ENCODE peak calls at places on chromosomes 13 and 19, in seven cellular contexts. C is neuronal stem cell, M is H9, U is mesenchymal stem cell, N is IMR-90, A is trophoblast cell, J is H1. O is an unnamed sample.

GRCh38 chr19:17966497-17967257 is at the start of gene KCNN1:
- DNase-seq in J (peak), A (no peak), U (no peak), C (no peak), N (no peak), M (no peak), O (no peak)

GRCh38 chr19:38650911-38651584 is 3.6 kb downstream of the ACTN4 start:
- DNase-seq in A (no peak), U (peak), C (no peak), M (no peak), N (peak), J (no peak), O (no peak)

GRCh38 chr19:15563325-15563794 is 51.7 kb upstream of the CYP4F8 start:
- DNase-seq in A (no peak), C (no peak), M (peak), J (no peak), N (no peak), U (no peak), O (no peak)

GRCh38 chr13:43132228-43132627 is 108.8 kb downstream of the DNAJC15 start:
- DNase-seq in A (peak), N (peak), C (peak), M (peak), U (peak), J (no peak), O (peak)

GRCh38 chr19:38004505-38005223 is 97.7 kb downstream of the SIPA1L3 start:
- DNase-seq in U (peak), J (peak), N (peak), C (peak), A (peak), M (peak), O (peak)

GRCh38 chr19:6060600-6061391 is 49.5 kb downstream of the RFX2 start:
- DNase-seq in U (no peak), N (peak), M (peak), A (peak), J (no peak), C (no peak), O (peak)

GRCh38 chr13:46615888-46616531 is 63.0 kb downstream of the LRCH1 start:
- DNase-seq in N (peak), J (no peak), M (no peak), C (no peak), U (peak), A (no peak), O (no peak)

GRCh38 chr19:28296506-28296905 is 916.4 kb downstream of the UQCRFS1 start:
- DNase-seq in C (no peak), N (no peak), U (no peak), A (no peak), M (no peak), J (no peak), O (no peak)

GRCh38 chr13:38752726-38753125 is 65.8 kb downstream of the FREM2 start:
- DNase-seq in J (no peak), U (no peak), C (no peak), A (no peak), M (no peak), N (no peak), O (no peak)

GRCh38 chr19:47035495-47036232 is 12.8 kb downstream of the TMEM160 start:
- DNase-seq in N (peak), A (peak), C (peak), U (peak), M (peak), J (peak), O (peak)

GRCh38 chr13:112711528-112712265 is 21.9 kb downstream of the ATP11A start:
- DNase-seq in J (peak), A (peak), C (peak), U (peak), N (peak), M (peak), O (peak)

GRCh38 chr13:27960362-27961226 is 8.5 kb downstream of the CDX2 start:
- DNase-seq in N (no peak), U (peak), A (no peak), C (no peak), J (peak), M (peak), O (peak)

GRCh38 chr13:112855859-112856258 is 113.2 kb upstream of the MCF2L start:
- DNase-seq in J (no peak), U (no peak), M (no peak), N (no peak), C (no peak), A (no peak), O (no peak)

GRCh38 chr19:36497001-36497400 is 7.6 kb upstream of the ZNF566 start:
- DNase-seq in M (no peak), A (no peak), N (no peak), U (no peak), C (no peak), J (no peak), O (no peak)

GRCh38 chr13:107351305-107351704 is 783.4 kb upstream of the ARGLU1 start:
- DNase-seq in A (no peak), J (no peak), C (no peak), M (no peak), U (no peak), N (peak), O (peak)

GRCh38 chr19:9793051-9793591 is 24.6 kb upstream of the ZNF846 start:
- DNase-seq in C (no peak), J (no peak), N (peak), A (peak), U (peak), M (no peak), O (peak)

GRCh38 chr19:51514866-51515481 is 13.4 kb upstream of the SIGLEC12 start:
- DNase-seq in U (peak), J (no peak), C (peak), A (peak), N (peak), M (no peak), O (peak)

GRCh38 chr13:32125221-32125621 is 93.6 kb downstream of the FRY start:
- DNase-seq in M (no peak), A (peak), N (peak), J (no peak), U (peak), C (no peak), O (no peak)

GRCh38 chr13:101917833-101918755 is 465.6 kb downstream of the ITGBL1 start:
- DNase-seq in C (no peak), A (no peak), J (no peak), N (no peak), U (no peak), M (peak), O (peak)

GRCh38 chr19:52190679-52191293 is 934 bp downstream of the PPP2R1A start:
- DNase-seq in J (peak), C (peak), N (peak), M (no peak), A (peak), U (peak), O (peak)

GRCh38 chr13:25806304-25806974 is 245.4 kb downstream of the SHISA2 start:
- DNase-seq in C (no peak), U (peak), J (no peak), N (no peak), M (no peak), A (no peak), O (no peak)

GRCh38 chr13:44819245-44819644 is 170.0 kb downstream of the NUFIP1 start:
- DNase-seq in M (no peak), N (peak), A (peak), C (no peak), J (no peak), U (peak), O (peak)

GRCh38 chr19:4971424-4971793 is 2.5 kb downstream of the KDM4B start:
- DNase-seq in C (no peak), N (no peak), J (peak), M (peak), U (peak), A (peak), O (peak)

GRCh38 chr13:27172495-27172842 is 858 bp upstream of the USP12 start:
- DNase-seq in J (no peak), N (peak), M (no peak), C (no peak), A (peak), U (no peak), O (no peak)

GRCh38 chr13:31322025-31322424 is 122.2 kb downstream of the B3GLCT start:
- DNase-seq in C (no peak), J (no peak), N (peak), M (no peak), A (peak), U (peak), O (no peak)

GRCh38 chr13:95185851-95186250 is 115.4 kb downstream of the ABCC4 start:
- DNase-seq in J (no peak), N (no peak), A (no peak), C (no peak), M (no peak), U (no peak), O (peak)

DNA sequence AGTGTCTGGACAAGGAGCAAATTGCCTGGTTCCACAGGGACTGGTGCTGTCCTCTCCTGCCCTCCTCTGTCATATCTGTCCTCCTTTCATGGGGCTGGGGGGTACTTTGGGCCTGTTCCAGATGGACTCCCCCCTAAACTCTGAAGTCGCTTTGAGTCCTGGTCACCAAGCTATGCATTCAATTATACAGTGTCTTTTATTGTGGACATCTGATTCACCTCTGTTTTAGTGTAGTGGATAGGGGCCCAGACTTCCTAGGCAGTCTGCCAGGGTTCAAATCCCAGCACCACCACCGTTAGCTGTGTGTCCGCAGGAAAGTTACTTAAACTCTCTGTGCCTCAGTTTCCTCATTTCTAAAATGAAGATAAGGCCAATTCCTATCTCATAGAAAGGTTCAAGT is 21.0 kb upstream of the IRS2 start:
- DNase-seq in J (no peak), C (no peak), A (no peak), M (no peak), U (no peak), N (no peak), O (no peak)
- H4K8ac ChIP-seq in J (no peak), C (no peak), A (no peak), M (no peak), U (no peak), N (no peak), O (no peak)

DNA sequence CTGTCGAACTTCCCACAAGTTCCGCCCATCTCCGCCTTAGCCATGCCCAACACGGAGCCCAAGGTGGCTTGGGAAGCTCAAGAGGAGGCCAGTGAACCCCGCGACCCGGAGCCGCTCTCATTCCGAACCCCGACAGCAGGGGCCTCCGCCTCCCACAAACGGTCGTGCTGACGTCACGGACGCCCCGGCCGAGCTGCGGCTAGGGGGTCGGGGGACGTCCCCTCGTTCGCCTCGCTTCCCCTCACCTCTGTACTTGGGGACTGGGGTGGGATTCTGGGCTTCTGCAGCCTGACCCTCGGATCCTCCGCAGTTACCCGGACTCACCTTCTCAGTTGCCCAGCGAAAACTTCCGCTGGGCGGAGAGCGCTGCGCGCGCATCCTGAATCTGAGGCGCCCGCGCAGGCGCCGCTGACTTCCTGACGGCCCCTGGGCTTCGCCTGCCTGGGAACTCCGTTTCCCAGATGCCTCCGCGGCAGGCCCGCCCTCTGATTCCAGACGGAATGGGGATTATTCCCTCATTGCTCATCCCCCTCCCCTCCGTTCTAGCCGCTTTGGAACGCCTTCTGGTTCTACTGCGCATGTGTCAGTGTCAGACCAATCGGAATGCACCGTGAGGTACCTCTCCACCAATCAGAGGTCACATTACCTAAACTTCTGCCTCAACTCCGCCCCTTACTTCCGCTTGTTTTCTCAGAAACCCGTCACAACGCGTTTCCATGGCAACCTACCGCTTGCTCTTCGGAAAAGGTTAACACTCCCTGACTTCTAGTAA is at the start of gene VRK3:
- DNase-seq in J (peak), M (peak), C (peak), N (peak), U (peak), A (peak), O (peak)
- H4K8ac ChIP-seq in J (peak), M (no peak), C (no peak), N (peak), U (peak), A (peak), O (no peak)

DNA sequence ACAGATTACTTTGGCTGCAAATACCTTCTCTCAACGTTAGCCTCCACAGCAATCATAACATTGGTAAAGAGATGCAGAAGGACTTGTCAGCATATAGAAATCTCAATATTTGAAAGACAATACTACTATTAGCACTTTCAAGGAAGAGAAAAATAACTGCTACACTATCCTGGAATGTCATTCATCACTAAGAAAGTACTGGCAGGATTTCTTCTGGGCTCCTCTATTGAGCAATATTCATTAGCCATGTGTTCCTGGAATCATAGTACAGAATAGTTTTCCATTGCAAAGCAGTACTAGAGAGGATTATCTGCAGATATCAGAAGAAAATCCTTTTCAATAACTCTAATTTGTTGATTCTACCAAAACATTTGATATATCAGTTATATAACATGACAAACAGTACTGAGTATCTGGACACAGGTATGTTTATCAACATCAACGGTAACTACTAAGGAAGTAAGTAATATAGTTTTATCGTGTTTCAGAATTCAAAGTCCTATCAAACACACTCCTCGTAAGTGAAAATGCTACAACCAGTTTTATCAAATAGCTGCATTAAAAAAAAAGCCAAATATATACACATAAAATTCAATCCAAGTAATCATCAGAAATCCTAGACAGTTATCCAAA is 27.3 kb downstream of the INTS6 start:
- DNase-seq in N (peak), U (peak), M (no peak), J (no peak), C (no peak), A (no peak), O (peak)
- H4K8ac ChIP-seq in N (no peak), U (no peak), M (no peak), J (no peak), C (no peak), A (no peak), O (no peak)

GRCh38 chr19:2242811-2243210 is 6.2 kb downstream of the SF3A2 start:
- DNase-seq in U (no peak), C (no peak), J (no peak), M (no peak), N (no peak), A (no peak), O (no peak)

GRCh38 chr19:2243274-2244121 is 5.6 kb upstream of the AMH start:
- DNase-seq in C (no peak), U (no peak), N (no peak), A (no peak), M (no peak), J (no peak), O (no peak)

GRCh38 chr19:2245273-2245672 is 3.9 kb upstream of the AMH start:
- DNase-seq in M (no peak), C (no peak), A (no peak), N (no peak), U (no peak), J (no peak), O (no peak)

GRCh38 chr19:2244486-2244885 is 4.6 kb upstream of the AMH start:
- DNase-seq in N (no peak), C (no peak), U (no peak), J (no peak), A (no peak), M (no peak), O (no peak)

GRCh38 chr19:2244122-2244411 is 5.1 kb upstream of the AMH start:
- DNase-seq in M (no peak), J (no peak), N (no peak), A (no peak), U (no peak), C (no peak), O (no peak)
- H4K8ac ChIP-seq in M (no peak), J (no peak), N (no peak), A (no peak), U (no peak), C (no peak), O (no peak)

GRCh38 chr19:33468361-33469170 is 53.0 kb downstream of the PEPD start:
- DNase-seq in U (peak), J (no peak), A (no peak), M (peak), C (no peak), N (peak), O (peak)
- H4K8ac ChIP-seq in U (no peak), J (no peak), A (no peak), M (no peak), C (no peak), N (no peak), O (no peak)

O was measured in mesendoderm.